ENCODE peak calls at places on chromosomes 4 and X, in seven cellular contexts. S is mesenchymal stem cell; I is naive thymus-derived CD4-positive, alpha-beta T cell; K is heart left ventricle; X is right cardiac atrium; W is right lobe of liver; R is astrocyte. T is an unnamed sample.

GRCh38 chr4:104989363-104989762 is 157.3 kb upstream of the TET2 start:
- DNase-seq in S (no peak), I (no peak), K (no peak), X (no peak), W (no peak), R (peak), T (no peak)

GRCh38 chr4:135552131-135552530 is 1350.5 kb upstream of the PABPC4L start:
- DNase-seq in S (no peak), I (no peak), K (no peak), X (no peak), W (no peak), R (no peak), T (no peak)

GRCh38 chr4:85993641-85994040 is 366.2 kb downstream of the MAPK10 start:
- DNase-seq in S (no peak), I (no peak), K (no peak), X (no peak), W (no peak), R (no peak), T (no peak)

GRCh38 chrX:122934131-122934530 is 249.9 kb upstream of the GRIA3 start:
- DNase-seq in S (no peak), I (no peak), K (no peak), X (no peak), W (no peak), R (no peak), T (no peak)

GRCh38 chr4:77065382-77065781 is 10.4 kb downstream of the CCNI start:
- DNase-seq in S (peak), I (no peak), K (no peak), X (no peak), W (no peak), R (peak), T (no peak)

GRCh38 chr4:11313157-11313943 is 115.3 kb downstream of the HS3ST1 start:
- DNase-seq in S (no peak), I (no peak), K (no peak), X (no peak), W (no peak), R (peak), T (no peak)

GRCh38 chrX:50635811-50636365 is 165.3 kb upstream of the DGKK start:
- DNase-seq in S (no peak), I (no peak), K (peak), X (no peak), W (no peak), R (no peak), T (no peak)

GRCh38 chr4:158255727-158256324 is 45.5 kb downstream of the TMEM144 start:
- DNase-seq in S (peak), I (no peak), K (no peak), X (no peak), W (no peak), R (peak), T (no peak)

GRCh38 chr4:120921456-120922389 is 803 bp downstream of the PRDM5 start:
- DNase-seq in S (peak), I (peak), K (peak), X (peak), W (peak), R (peak), T (peak)

GRCh38 chr4:95142877-95143412 is 385.2 kb downstream of the BMPR1B start:
- DNase-seq in S (no peak), I (no peak), K (no peak), X (no peak), W (no peak), R (no peak), T (no peak)

GRCh38 chrX:141924293-141924692 is 20.6 kb downstream of the MAGEC1 start:
- DNase-seq in S (no peak), I (no peak), K (no peak), X (no peak), W (no peak), R (no peak), T (no peak)

GRCh38 chr4:118834070-118834469 is 1.9 kb downstream of the SEC24D start:
- DNase-seq in S (peak), I (no peak), K (no peak), X (no peak), W (no peak), R (peak), T (no peak)

GRCh38 chr4:140296335-140296753 is 77.1 kb upstream of the SCOC start:
- DNase-seq in S (peak), I (no peak), K (peak), X (peak), W (no peak), R (peak), T (no peak)

GRCh38 chr4:141768954-141769353 is 132.6 kb downstream of the IL15 start:
- DNase-seq in S (peak), I (no peak), K (no peak), X (no peak), W (no peak), R (peak), T (no peak)

GRCh38 chrX:53093748-53094583 is at the start of gene KANTR:
- DNase-seq in S (peak), I (peak), K (peak), X (peak), W (peak), R (peak), T (peak)

GRCh38 chrX:51737062-51737461 is 6.2 kb upstream of the GSPT2 start:
- DNase-seq in S (no peak), I (no peak), K (no peak), X (no peak), W (no peak), R (no peak), T (no peak)

GRCh38 chrX:46758163-46758955 is 559 bp downstream of the SLC9A7 start:
- DNase-seq in S (peak), I (no peak), K (no peak), X (no peak), W (peak), R (no peak), T (peak)

GRCh38 chr4:133594246-133595207 is 445.4 kb downstream of the PCDH10 start:
- DNase-seq in S (peak), I (no peak), K (no peak), X (no peak), W (no peak), R (peak), T (no peak)

GRCh38 chr4:48017108-48017527 is 546 bp downstream of the NIPAL1 start:
- DNase-seq in S (peak), I (peak), K (peak), X (peak), W (peak), R (peak), T (no peak)

GRCh38 chrX:153974003-153974725 is 1.6 kb downstream of the TMEM187 start:
- DNase-seq in S (no peak), I (no peak), K (peak), X (no peak), W (no peak), R (no peak), T (no peak)
- H3K27ac ChIP-seq in S (no peak), I (peak), K (peak), X (peak), W (peak), R (no peak), T (no peak)

GRCh38 chrX:15977644-15978043 is 123.0 kb upstream of the AP1S2 start:
- DNase-seq in S (no peak), I (no peak), K (no peak), X (no peak), W (no peak), R (no peak), T (no peak)
- H3K27ac ChIP-seq in S (no peak), I (no peak), K (no peak), X (no peak), W (no peak), R (no peak), T (no peak)

GRCh38 chr4:38162240-38162784 is 202.1 kb downstream of the PTTG2 start:
- DNase-seq in S (peak), I (no peak), K (no peak), X (no peak), W (peak), R (peak), T (no peak)
- H3K27ac ChIP-seq in S (peak), I (no peak), K (no peak), X (no peak), W (peak), R (peak), T (no peak)

GRCh38 chr4:1211951-1212545 is 36.9 kb downstream of the CTBP1 start:
- DNase-seq in S (no peak), I (no peak), K (peak), X (peak), W (peak), R (no peak), T (peak)
- H3K27ac ChIP-seq in S (no peak), I (no peak), K (no peak), X (no peak), W (no peak), R (no peak), T (no peak)

GRCh38 chr4:39660045-39660444 is 21.4 kb upstream of the SMIM14 start:
- DNase-seq in S (no peak), I (no peak), K (no peak), X (no peak), W (no peak), R (no peak), T (no peak)
- H3K27ac ChIP-seq in S (no peak), I (no peak), K (no peak), X (no peak), W (no peak), R (no peak), T (no peak)

GRCh38 chrX:101051549-101052302 is at the start of gene TRMT2B:
- DNase-seq in S (peak), I (peak), K (peak), X (peak), W (peak), R (peak), T (peak)

GRCh38 chrX:101051153-101051548 is 760 bp downstream of the TRMT2B start:
- DNase-seq in S (no peak), I (no peak), K (no peak), X (no peak), W (no peak), R (no peak), T (no peak)
- H3K27ac ChIP-seq in S (no peak), I (peak), K (peak), X (peak), W (peak), R (peak), T (no peak)

DNA sequence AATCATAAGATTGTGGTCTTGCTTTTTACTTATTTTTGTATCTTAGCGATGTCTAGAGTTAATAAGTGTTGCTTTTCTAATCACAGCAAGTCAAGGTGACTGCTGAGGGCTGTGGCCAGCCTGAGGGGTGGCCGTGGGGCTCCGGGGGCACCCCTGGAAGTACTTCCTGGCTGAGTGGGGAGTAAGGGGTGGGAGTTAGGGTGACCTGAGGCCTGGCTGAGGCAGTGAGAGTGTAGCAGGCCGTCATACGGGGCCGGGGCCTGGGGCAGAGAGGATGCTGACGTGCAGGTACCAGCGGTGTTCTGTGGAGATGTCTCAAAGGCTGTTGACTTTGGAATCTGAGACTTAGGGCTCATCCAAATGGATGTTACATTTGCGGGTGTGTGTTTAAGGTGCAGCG is 29.3 kb downstream of the PIGG start:
- DNase-seq in S (no peak), I (no peak), K (no peak), X (no peak), W (no peak), R (no peak), T (no peak)
- H3K27ac ChIP-seq in S (no peak), I (no peak), K (no peak), X (no peak), W (no peak), R (no peak), T (no peak)